ENCODE peak calls at places on chromosomes 6 and 20, in ten cellular contexts. One of them, this sample, is unnamed.
A peak's percentile ranks its signal among the peaks of the same experiment; 100 is the strongest.

GRCh38 chr6:148064406-148065134 is 278.1 kb upstream of the SASH1 start:
- DNase-seq in PC-9: no peak
- DNase-seq in fibroblast of the aortic adventitia: peak; percentile 35
- DNase-seq in hepatocyte: peak; percentile 34
- DNase-seq in mammary epithelial cell: peak; percentile 34
- DNase-seq in heart right ventricle: no peak
- DNase-seq in epithelial cell of esophagus: no peak
- DNase-seq in A549: no peak
- DNase-seq in psoas muscle: no peak
- DNase-seq in colonic mucosa: no peak
- DNase-seq in this sample: peak; percentile 41

GRCh38 chr20:38304845-38305447 is 990 bp downstream of the BPI start:
- DNase-seq in PC-9: no peak
- DNase-seq in fibroblast of the aortic adventitia: peak; percentile 45
- DNase-seq in hepatocyte: no peak
- DNase-seq in mammary epithelial cell: peak; percentile 30
- DNase-seq in heart right ventricle: no peak
- DNase-seq in epithelial cell of esophagus: peak; percentile 55
- DNase-seq in A549: peak; percentile 43
- DNase-seq in psoas muscle: peak; percentile 76
- DNase-seq in colonic mucosa: peak; percentile 33
- DNase-seq in this sample: peak; percentile 49

GRCh38 chr6:38364775-38365174 is 275.0 kb downstream of the BTBD9 start:
- DNase-seq in PC-9: no peak
- DNase-seq in fibroblast of the aortic adventitia: no peak
- DNase-seq in hepatocyte: no peak
- DNase-seq in mammary epithelial cell: peak; percentile 4
- DNase-seq in heart right ventricle: no peak
- DNase-seq in epithelial cell of esophagus: peak; percentile 15
- DNase-seq in A549: no peak
- DNase-seq in psoas muscle: no peak
- DNase-seq in colonic mucosa: no peak
- DNase-seq in this sample: no peak

GRCh38 chr6:6659600-6660327 is 71.2 kb downstream of the LY86 start:
- DNase-seq in PC-9: no peak
- DNase-seq in fibroblast of the aortic adventitia: no peak
- DNase-seq in hepatocyte: no peak
- DNase-seq in mammary epithelial cell: no peak
- DNase-seq in heart right ventricle: peak; percentile 47
- DNase-seq in epithelial cell of esophagus: no peak
- DNase-seq in A549: no peak
- DNase-seq in psoas muscle: no peak
- DNase-seq in colonic mucosa: no peak
- DNase-seq in this sample: no peak

GRCh38 chr6:124054034-124054433 is 250.4 kb downstream of the NKAIN2 start:
- DNase-seq in PC-9: no peak
- DNase-seq in fibroblast of the aortic adventitia: no peak
- DNase-seq in hepatocyte: no peak
- DNase-seq in mammary epithelial cell: no peak
- DNase-seq in heart right ventricle: no peak
- DNase-seq in epithelial cell of esophagus: no peak
- DNase-seq in A549: no peak
- DNase-seq in psoas muscle: no peak
- DNase-seq in colonic mucosa: no peak
- DNase-seq in this sample: no peak

GRCh38 chr20:63711085-63711645 is 3.3 kb downstream of the ZGPAT start:
- DNase-seq in PC-9: peak; percentile 17
- DNase-seq in fibroblast of the aortic adventitia: no peak
- DNase-seq in hepatocyte: no peak
- DNase-seq in mammary epithelial cell: no peak
- DNase-seq in heart right ventricle: no peak
- DNase-seq in epithelial cell of esophagus: no peak
- DNase-seq in A549: no peak
- DNase-seq in psoas muscle: no peak
- DNase-seq in colonic mucosa: no peak
- DNase-seq in this sample: no peak

GRCh38 chr20:63547484-63548480 is at the start of gene SRMS:
- DNase-seq in PC-9: no peak
- DNase-seq in fibroblast of the aortic adventitia: no peak
- DNase-seq in hepatocyte: no peak
- DNase-seq in mammary epithelial cell: no peak
- DNase-seq in heart right ventricle: no peak
- DNase-seq in epithelial cell of esophagus: no peak
- DNase-seq in A549: no peak
- DNase-seq in psoas muscle: no peak
- DNase-seq in colonic mucosa: no peak
- DNase-seq in this sample: no peak

GRCh38 chr20:11001767-11002540 is 328.2 kb upstream of the JAG1 start:
- DNase-seq in PC-9: peak; percentile 96
- DNase-seq in fibroblast of the aortic adventitia: no peak
- DNase-seq in hepatocyte: peak; percentile 41
- DNase-seq in mammary epithelial cell: peak; percentile 99
- DNase-seq in heart right ventricle: no peak
- DNase-seq in epithelial cell of esophagus: peak; percentile 100
- DNase-seq in A549: peak; percentile 98
- DNase-seq in psoas muscle: peak; percentile 59
- DNase-seq in colonic mucosa: no peak
- DNase-seq in this sample: peak; percentile 80

GRCh38 chr20:21450572-21450971 is 53.2 kb upstream of the NKX2-4 start:
- DNase-seq in PC-9: no peak
- DNase-seq in fibroblast of the aortic adventitia: no peak
- DNase-seq in hepatocyte: no peak
- DNase-seq in mammary epithelial cell: no peak
- DNase-seq in heart right ventricle: no peak
- DNase-seq in epithelial cell of esophagus: peak; percentile 64
- DNase-seq in A549: peak; percentile 22
- DNase-seq in psoas muscle: no peak
- DNase-seq in colonic mucosa: no peak
- DNase-seq in this sample: no peak

GRCh38 chr6:41651246-41651961 is 13.1 kb downstream of the MDFI start:
- DNase-seq in PC-9: no peak
- DNase-seq in fibroblast of the aortic adventitia: no peak
- DNase-seq in hepatocyte: no peak
- DNase-seq in mammary epithelial cell: no peak
- DNase-seq in heart right ventricle: no peak
- DNase-seq in epithelial cell of esophagus: no peak
- DNase-seq in A549: no peak
- DNase-seq in psoas muscle: no peak
- DNase-seq in colonic mucosa: no peak
- DNase-seq in this sample: no peak

GRCh38 chr6:147063469-147064031 is 140.7 kb upstream of the STXBP5 start:
- DNase-seq in PC-9: peak; percentile 82
- DNase-seq in fibroblast of the aortic adventitia: peak; percentile 94
- DNase-seq in hepatocyte: no peak
- DNase-seq in mammary epithelial cell: peak; percentile 69
- DNase-seq in heart right ventricle: no peak
- DNase-seq in epithelial cell of esophagus: peak; percentile 60
- DNase-seq in A549: peak; percentile 10
- DNase-seq in psoas muscle: no peak
- DNase-seq in colonic mucosa: no peak
- DNase-seq in this sample: peak; percentile 67

GRCh38 chr6:161105408-161105807 is 113.8 kb downstream of the MAP3K4 start:
- DNase-seq in PC-9: no peak
- DNase-seq in fibroblast of the aortic adventitia: no peak
- DNase-seq in hepatocyte: no peak
- DNase-seq in mammary epithelial cell: peak; percentile 75
- DNase-seq in heart right ventricle: no peak
- DNase-seq in epithelial cell of esophagus: peak; percentile 69
- DNase-seq in A549: no peak
- DNase-seq in psoas muscle: no peak
- DNase-seq in colonic mucosa: no peak
- DNase-seq in this sample: no peak

GRCh38 chr20:2342243-2342642 is 38.5 kb upstream of the TGM6 start:
- DNase-seq in PC-9: no peak
- DNase-seq in fibroblast of the aortic adventitia: no peak
- DNase-seq in hepatocyte: no peak
- DNase-seq in mammary epithelial cell: no peak
- DNase-seq in heart right ventricle: no peak
- DNase-seq in epithelial cell of esophagus: no peak
- DNase-seq in A549: no peak
- DNase-seq in psoas muscle: no peak
- DNase-seq in colonic mucosa: no peak
- DNase-seq in this sample: no peak

GRCh38 chr6:168908166-168908565 is 345.5 kb downstream of the THBS2 start:
- DNase-seq in PC-9: no peak
- DNase-seq in fibroblast of the aortic adventitia: peak; percentile 88
- DNase-seq in hepatocyte: no peak
- DNase-seq in mammary epithelial cell: peak; percentile 67
- DNase-seq in heart right ventricle: no peak
- DNase-seq in epithelial cell of esophagus: peak; percentile 10
- DNase-seq in A549: no peak
- DNase-seq in psoas muscle: no peak
- DNase-seq in colonic mucosa: no peak
- DNase-seq in this sample: peak; percentile 78

GRCh38 chr6:163808231-163808630 is 393.7 kb downstream of the QKI start:
- DNase-seq in PC-9: no peak
- DNase-seq in fibroblast of the aortic adventitia: no peak
- DNase-seq in hepatocyte: no peak
- DNase-seq in mammary epithelial cell: no peak
- DNase-seq in heart right ventricle: no peak
- DNase-seq in epithelial cell of esophagus: no peak
- DNase-seq in A549: no peak
- DNase-seq in psoas muscle: no peak
- DNase-seq in colonic mucosa: no peak
- DNase-seq in this sample: no peak

GRCh38 chr6:163804991-163805390 is 390.5 kb downstream of the QKI start:
- DNase-seq in PC-9: no peak
- DNase-seq in fibroblast of the aortic adventitia: no peak
- DNase-seq in hepatocyte: no peak
- DNase-seq in mammary epithelial cell: no peak
- DNase-seq in heart right ventricle: no peak
- DNase-seq in epithelial cell of esophagus: no peak
- DNase-seq in A549: no peak
- DNase-seq in psoas muscle: no peak
- DNase-seq in colonic mucosa: no peak
- DNase-seq in this sample: no peak

GRCh38 chr6:163811317-163811716 is 396.8 kb downstream of the QKI start:
- DNase-seq in PC-9: no peak
- DNase-seq in fibroblast of the aortic adventitia: no peak
- DNase-seq in hepatocyte: no peak
- DNase-seq in mammary epithelial cell: no peak
- DNase-seq in heart right ventricle: no peak
- DNase-seq in epithelial cell of esophagus: no peak
- DNase-seq in A549: no peak
- DNase-seq in psoas muscle: no peak
- DNase-seq in colonic mucosa: no peak
- DNase-seq in this sample: no peak

GRCh38 chr6:163808871-163809270 is 394.4 kb downstream of the QKI start:
- DNase-seq in PC-9: no peak
- DNase-seq in fibroblast of the aortic adventitia: no peak
- DNase-seq in hepatocyte: no peak
- DNase-seq in mammary epithelial cell: no peak
- DNase-seq in heart right ventricle: no peak
- DNase-seq in epithelial cell of esophagus: no peak
- DNase-seq in A549: no peak
- DNase-seq in psoas muscle: no peak
- DNase-seq in colonic mucosa: no peak
- DNase-seq in this sample: no peak

GRCh38 chr6:163806761-163807499 is 392.4 kb downstream of the QKI start:
- DNase-seq in PC-9: no peak
- DNase-seq in fibroblast of the aortic adventitia: no peak
- DNase-seq in hepatocyte: no peak
- DNase-seq in mammary epithelial cell: no peak
- DNase-seq in heart right ventricle: no peak
- DNase-seq in epithelial cell of esophagus: no peak
- DNase-seq in A549: no peak
- DNase-seq in psoas muscle: no peak
- DNase-seq in colonic mucosa: no peak
- DNase-seq in this sample: no peak
- H3K4me3 ChIP-seq in PC-9: no peak overlapping the region
- H3K4me3 ChIP-seq in fibroblast of the aortic adventitia: no peak overlapping the region
- H3K4me3 ChIP-seq in hepatocyte: no peak overlapping the region
- H3K4me3 ChIP-seq in mammary epithelial cell: no peak overlapping the region
- H3K4me3 ChIP-seq in heart right ventricle: no peak overlapping the region
- H3K4me3 ChIP-seq in epithelial cell of esophagus: no peak overlapping the region
- H3K4me3 ChIP-seq in A549: no peak overlapping the region
- H3K4me3 ChIP-seq in psoas muscle: no peak overlapping the region
- H3K4me3 ChIP-seq in colonic mucosa: no peak overlapping the region
- H3K4me3 ChIP-seq in this sample: no peak overlapping the region

GRCh38 chr6:20367716-20368485 is 33.8 kb upstream of the E2F3 start:
- DNase-seq in PC-9: no peak
- DNase-seq in fibroblast of the aortic adventitia: no peak
- DNase-seq in hepatocyte: peak; percentile 27
- DNase-seq in mammary epithelial cell: peak; percentile 51
- DNase-seq in heart right ventricle: no peak
- DNase-seq in epithelial cell of esophagus: peak; percentile 81
- DNase-seq in A549: no peak
- DNase-seq in psoas muscle: no peak
- DNase-seq in colonic mucosa: no peak
- DNase-seq in this sample: no peak
- H3K4me3 ChIP-seq in PC-9: no peak overlapping the region
- H3K4me3 ChIP-seq in fibroblast of the aortic adventitia: no peak overlapping the region
- H3K4me3 ChIP-seq in hepatocyte: no peak overlapping the region
- H3K4me3 ChIP-seq in mammary epithelial cell: no peak overlapping the region
- H3K4me3 ChIP-seq in heart right ventricle: no peak overlapping the region
- H3K4me3 ChIP-seq in epithelial cell of esophagus: no peak overlapping the region
- H3K4me3 ChIP-seq in A549: no peak overlapping the region
- H3K4me3 ChIP-seq in psoas muscle: no peak overlapping the region
- H3K4me3 ChIP-seq in colonic mucosa: no peak overlapping the region
- H3K4me3 ChIP-seq in this sample: no peak overlapping the region

GRCh38 chr6:132804251-132804650 is 5.8 kb upstream of the SLC18B1 start:
- DNase-seq in PC-9: no peak
- DNase-seq in fibroblast of the aortic adventitia: no peak
- DNase-seq in hepatocyte: no peak
- DNase-seq in mammary epithelial cell: no peak
- DNase-seq in heart right ventricle: no peak
- DNase-seq in epithelial cell of esophagus: no peak
- DNase-seq in A549: no peak
- DNase-seq in psoas muscle: no peak
- DNase-seq in colonic mucosa: no peak
- DNase-seq in this sample: no peak
- H3K4me3 ChIP-seq in PC-9: no peak overlapping the region
- H3K4me3 ChIP-seq in fibroblast of the aortic adventitia: no peak overlapping the region
- H3K4me3 ChIP-seq in hepatocyte: no peak overlapping the region
- H3K4me3 ChIP-seq in mammary epithelial cell: no peak overlapping the region
- H3K4me3 ChIP-seq in heart right ventricle: no peak overlapping the region
- H3K4me3 ChIP-seq in epithelial cell of esophagus: no peak overlapping the region
- H3K4me3 ChIP-seq in A549: no peak overlapping the region
- H3K4me3 ChIP-seq in psoas muscle: no peak overlapping the region
- H3K4me3 ChIP-seq in colonic mucosa: no peak overlapping the region
- H3K4me3 ChIP-seq in this sample: no peak overlapping the region

GRCh38 chr6:16244446-16244845 is 6.1 kb downstream of the GMPR start:
- DNase-seq in PC-9: no peak
- DNase-seq in fibroblast of the aortic adventitia: no peak
- DNase-seq in hepatocyte: no peak
- DNase-seq in mammary epithelial cell: no peak
- DNase-seq in heart right ventricle: peak; percentile 64
- DNase-seq in epithelial cell of esophagus: no peak
- DNase-seq in A549: no peak
- DNase-seq in psoas muscle: peak; percentile 55
- DNase-seq in colonic mucosa: no peak
- DNase-seq in this sample: no peak
- H3K4me3 ChIP-seq in PC-9: no peak overlapping the region
- H3K4me3 ChIP-seq in fibroblast of the aortic adventitia: no peak overlapping the region
- H3K4me3 ChIP-seq in hepatocyte: no peak overlapping the region
- H3K4me3 ChIP-seq in mammary epithelial cell: no peak overlapping the region
- H3K4me3 ChIP-seq in heart right ventricle: no peak overlapping the region
- H3K4me3 ChIP-seq in epithelial cell of esophagus: no peak overlapping the region
- H3K4me3 ChIP-seq in A549: no peak overlapping the region
- H3K4me3 ChIP-seq in psoas muscle: peak overlapping the region; percentile 31
- H3K4me3 ChIP-seq in colonic mucosa: no peak overlapping the region
- H3K4me3 ChIP-seq in this sample: no peak overlapping the region

GRCh38 chr20:43942661-43943285 is 28.1 kb downstream of the TOX2 start:
- DNase-seq in PC-9: peak; percentile 85
- DNase-seq in fibroblast of the aortic adventitia: peak; percentile 79
- DNase-seq in hepatocyte: no peak
- DNase-seq in mammary epithelial cell: peak; percentile 56
- DNase-seq in heart right ventricle: no peak
- DNase-seq in epithelial cell of esophagus: peak; percentile 73
- DNase-seq in A549: peak; percentile 38
- DNase-seq in psoas muscle: no peak
- DNase-seq in colonic mucosa: no peak
- DNase-seq in this sample: peak; percentile 71
- H3K4me3 ChIP-seq in PC-9: peak overlapping the region; percentile 53
- H3K4me3 ChIP-seq in fibroblast of the aortic adventitia: no peak overlapping the region
- H3K4me3 ChIP-seq in hepatocyte: no peak overlapping the region
- H3K4me3 ChIP-seq in mammary epithelial cell: no peak overlapping the region
- H3K4me3 ChIP-seq in heart right ventricle: no peak overlapping the region
- H3K4me3 ChIP-seq in epithelial cell of esophagus: no peak overlapping the region
- H3K4me3 ChIP-seq in A549: no peak overlapping the region
- H3K4me3 ChIP-seq in psoas muscle: no peak overlapping the region
- H3K4me3 ChIP-seq in colonic mucosa: no peak overlapping the region
- H3K4me3 ChIP-seq in this sample: no peak overlapping the region

This sample was measured in brain microvascular endothelial cell.